ENCODE peak calls at places on chromosomes 16 and 17, in ten cellular contexts. One of them, this sample, is unnamed.

GRCh38 chr16:49352923-49353322 is 20.7 kb upstream of the C16orf78 start:
- DNase-seq in uterus: no peak
- DNase-seq in ovary: no peak
- DNase-seq in SJSA1: no peak
- DNase-seq in naive thymus-derived CD4-positive, alpha-beta T cell: no peak
- DNase-seq in transverse colon: no peak
- DNase-seq in DND-41: no peak
- DNase-seq in stomach: no peak
- DNase-seq in GM23248: peak; percentile 13
- DNase-seq in tibial artery: no peak
- DNase-seq in this sample: no peak

GRCh38 chr17:2436516-2436915 is 35.7 kb upstream of the MNT start:
- DNase-seq in uterus: no peak
- DNase-seq in ovary: no peak
- DNase-seq in SJSA1: no peak
- DNase-seq in naive thymus-derived CD4-positive, alpha-beta T cell: no peak
- DNase-seq in transverse colon: no peak
- DNase-seq in DND-41: no peak
- DNase-seq in stomach: no peak
- DNase-seq in GM23248: no peak
- DNase-seq in tibial artery: no peak
- DNase-seq in this sample: no peak

GRCh38 chr17:20966869-20967268 is 75.9 kb downstream of the USP22 start:
- DNase-seq in uterus: no peak
- DNase-seq in ovary: no peak
- DNase-seq in SJSA1: no peak
- DNase-seq in naive thymus-derived CD4-positive, alpha-beta T cell: no peak
- DNase-seq in transverse colon: no peak
- DNase-seq in DND-41: no peak
- DNase-seq in stomach: no peak
- DNase-seq in GM23248: no peak
- DNase-seq in tibial artery: no peak
- DNase-seq in this sample: peak; percentile 77

GRCh38 chr16:69150146-69150865 is 17.9 kb downstream of the UTP4 start:
- DNase-seq in uterus: peak; percentile 43
- DNase-seq in ovary: no peak
- DNase-seq in SJSA1: peak; percentile 64
- DNase-seq in naive thymus-derived CD4-positive, alpha-beta T cell: peak; percentile 41
- DNase-seq in transverse colon: peak; percentile 60
- DNase-seq in DND-41: peak; percentile 59
- DNase-seq in stomach: peak; percentile 53
- DNase-seq in GM23248: peak; percentile 79
- DNase-seq in tibial artery: peak; percentile 54
- DNase-seq in this sample: no peak

GRCh38 chr17:32741381-32741780 is 135.5 kb downstream of the MYO1D start:
- DNase-seq in uterus: no peak
- DNase-seq in ovary: no peak
- DNase-seq in SJSA1: no peak
- DNase-seq in naive thymus-derived CD4-positive, alpha-beta T cell: no peak
- DNase-seq in transverse colon: no peak
- DNase-seq in DND-41: no peak
- DNase-seq in stomach: no peak
- DNase-seq in GM23248: peak; percentile 72
- DNase-seq in tibial artery: no peak
- DNase-seq in this sample: no peak

GRCh38 chr16:8751481-8752311 is 45.7 kb downstream of the TMEM186 start:
- DNase-seq in uterus: no peak
- DNase-seq in ovary: no peak
- DNase-seq in SJSA1: no peak
- DNase-seq in naive thymus-derived CD4-positive, alpha-beta T cell: no peak
- DNase-seq in transverse colon: no peak
- DNase-seq in DND-41: no peak
- DNase-seq in stomach: no peak
- DNase-seq in GM23248: peak; percentile 80
- DNase-seq in tibial artery: no peak
- DNase-seq in this sample: no peak

GRCh38 chr17:43216762-43217613 is 5.3 kb downstream of the TMEM106A start:
- DNase-seq in uterus: no peak
- DNase-seq in ovary: no peak
- DNase-seq in SJSA1: no peak
- DNase-seq in naive thymus-derived CD4-positive, alpha-beta T cell: no peak
- DNase-seq in transverse colon: no peak
- DNase-seq in DND-41: no peak
- DNase-seq in stomach: no peak
- DNase-seq in GM23248: no peak
- DNase-seq in tibial artery: no peak
- DNase-seq in this sample: peak; percentile 18

GRCh38 chr16:51402785-51403184 is 251.7 kb upstream of the SALL1 start:
- DNase-seq in uterus: no peak
- DNase-seq in ovary: peak; percentile 50
- DNase-seq in SJSA1: no peak
- DNase-seq in naive thymus-derived CD4-positive, alpha-beta T cell: no peak
- DNase-seq in transverse colon: no peak
- DNase-seq in DND-41: no peak
- DNase-seq in stomach: peak; percentile 52
- DNase-seq in GM23248: peak; percentile 51
- DNase-seq in tibial artery: no peak
- DNase-seq in this sample: no peak

GRCh38 chr16:66961065-66961744 is at the start of gene CES3:
- DNase-seq in uterus: no peak
- DNase-seq in ovary: peak; percentile 63
- DNase-seq in SJSA1: peak; percentile 67
- DNase-seq in naive thymus-derived CD4-positive, alpha-beta T cell: no peak
- DNase-seq in transverse colon: peak; percentile 89
- DNase-seq in DND-41: peak; percentile 86
- DNase-seq in stomach: peak; percentile 71
- DNase-seq in GM23248: peak; percentile 83
- DNase-seq in tibial artery: peak; percentile 38
- DNase-seq in this sample: peak; percentile 84

GRCh38 chr17:42675984-42676423 is 790 bp downstream of the PLEKHH3 start:
- DNase-seq in uterus: peak; percentile 69
- DNase-seq in ovary: peak; percentile 77
- DNase-seq in SJSA1: no peak
- DNase-seq in naive thymus-derived CD4-positive, alpha-beta T cell: no peak
- DNase-seq in transverse colon: peak; percentile 77
- DNase-seq in DND-41: peak; percentile 28
- DNase-seq in stomach: peak; percentile 82
- DNase-seq in GM23248: peak; percentile 76
- DNase-seq in tibial artery: peak; percentile 50
- DNase-seq in this sample: peak; percentile 88

GRCh38 chr16:60636117-60636516 is 1400.1 kb downstream of the CDH8 start:
- DNase-seq in uterus: no peak
- DNase-seq in ovary: no peak
- DNase-seq in SJSA1: no peak
- DNase-seq in naive thymus-derived CD4-positive, alpha-beta T cell: no peak
- DNase-seq in transverse colon: no peak
- DNase-seq in DND-41: no peak
- DNase-seq in stomach: no peak
- DNase-seq in GM23248: no peak
- DNase-seq in tibial artery: no peak
- DNase-seq in this sample: no peak

GRCh38 chr16:59591480-59591879 is 857.4 kb upstream of the GOT2 start:
- DNase-seq in uterus: no peak
- DNase-seq in ovary: no peak
- DNase-seq in SJSA1: no peak
- DNase-seq in naive thymus-derived CD4-positive, alpha-beta T cell: no peak
- DNase-seq in transverse colon: no peak
- DNase-seq in DND-41: no peak
- DNase-seq in stomach: no peak
- DNase-seq in GM23248: peak; percentile 39
- DNase-seq in tibial artery: no peak
- DNase-seq in this sample: no peak

GRCh38 chr17:50076591-50077235 is 18.4 kb upstream of the PDK2 start:
- DNase-seq in uterus: no peak
- DNase-seq in ovary: no peak
- DNase-seq in SJSA1: peak; percentile 56
- DNase-seq in naive thymus-derived CD4-positive, alpha-beta T cell: no peak
- DNase-seq in transverse colon: no peak
- DNase-seq in DND-41: no peak
- DNase-seq in stomach: no peak
- DNase-seq in GM23248: no peak
- DNase-seq in tibial artery: no peak
- DNase-seq in this sample: no peak

GRCh38 chr17:40015998-40016691 is 905 bp downstream of the CSF3 start:
- DNase-seq in uterus: no peak
- DNase-seq in ovary: peak; percentile 36
- DNase-seq in SJSA1: no peak
- DNase-seq in naive thymus-derived CD4-positive, alpha-beta T cell: no peak
- DNase-seq in transverse colon: no peak
- DNase-seq in DND-41: no peak
- DNase-seq in stomach: no peak
- DNase-seq in GM23248: no peak
- DNase-seq in tibial artery: no peak
- DNase-seq in this sample: no peak

DNA sequence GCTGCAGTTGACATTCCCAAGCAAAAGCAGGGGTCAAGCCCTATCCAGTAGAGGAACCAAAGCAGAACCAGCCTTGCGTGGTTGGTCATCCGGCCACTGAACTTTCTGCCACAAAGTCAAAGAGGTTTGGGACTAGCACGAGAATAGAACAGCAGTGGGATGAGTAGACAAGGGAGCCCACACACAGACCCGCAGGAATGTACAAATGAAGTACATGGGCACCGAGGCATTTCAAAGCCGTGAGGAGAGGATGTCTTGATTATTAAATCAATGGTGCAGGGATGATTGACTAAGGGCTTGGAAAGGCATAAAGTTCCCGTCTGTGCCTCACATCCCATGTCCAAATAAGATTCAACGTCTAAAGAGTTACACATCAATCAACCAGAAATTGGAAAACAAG is 81.8 kb upstream of the TBC1D3K start:
- DNase-seq in uterus: no peak
- DNase-seq in ovary: no peak
- DNase-seq in SJSA1: no peak
- DNase-seq in naive thymus-derived CD4-positive, alpha-beta T cell: no peak
- DNase-seq in transverse colon: no peak
- DNase-seq in DND-41: no peak
- DNase-seq in stomach: no peak
- DNase-seq in GM23248: no peak
- DNase-seq in tibial artery: no peak
- DNase-seq in this sample: no peak
- H3K27me3 ChIP-seq in uterus: no peaks in the 10 kb centered on the region
- H3K27me3 ChIP-seq in ovary: no peaks in the 10 kb centered on the region
- H3K27me3 ChIP-seq in SJSA1: no peaks in the 10 kb centered on the region
- H3K27me3 ChIP-seq in naive thymus-derived CD4-positive, alpha-beta T cell: no peaks in the 10 kb centered on the region
- H3K27me3 ChIP-seq in transverse colon: peaks cover 17% of the 10 kb centered on the region
- H3K27me3 ChIP-seq in DND-41: peaks cover 8% of the 10 kb centered on the region
- H3K27me3 ChIP-seq in stomach: no peaks in the 10 kb centered on the region
- H3K27me3 ChIP-seq in GM23248: peaks cover 2% of the 10 kb centered on the region
- H3K27me3 ChIP-seq in tibial artery: no peaks in the 10 kb centered on the region
- H3K27me3 ChIP-seq in this sample: peaks cover 14% of the 10 kb centered on the region

DNA sequence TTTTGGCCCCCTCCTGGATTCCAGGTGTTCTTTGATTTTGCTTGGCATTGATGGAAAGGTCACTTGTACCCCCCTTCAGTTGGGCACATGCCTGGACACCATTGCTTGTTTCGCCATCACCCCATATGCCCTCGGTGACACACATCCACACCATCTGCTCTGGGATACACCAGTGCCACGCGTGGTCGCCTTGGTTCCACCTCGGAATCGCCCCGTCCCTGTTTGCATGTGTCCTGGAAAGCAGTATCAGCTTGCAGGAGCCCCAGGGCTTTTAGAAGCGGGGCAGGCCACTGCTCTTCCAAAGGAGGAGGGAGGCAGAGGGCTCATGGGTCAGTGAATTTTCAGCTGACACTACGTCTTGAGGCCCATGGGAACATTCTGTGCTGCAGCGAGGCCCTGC is 607.9 kb downstream of the KCNJ18 start:
- DNase-seq in uterus: no peak
- DNase-seq in ovary: no peak
- DNase-seq in SJSA1: no peak
- DNase-seq in naive thymus-derived CD4-positive, alpha-beta T cell: no peak
- DNase-seq in transverse colon: no peak
- DNase-seq in DND-41: no peak
- DNase-seq in stomach: no peak
- DNase-seq in GM23248: no peak
- DNase-seq in tibial artery: no peak
- DNase-seq in this sample: no peak
- H3K9me3 ChIP-seq in uterus: no peaks in the 10 kb centered on the region
- H3K9me3 ChIP-seq in ovary: peaks cover 3% of the 10 kb centered on the region
- H3K9me3 ChIP-seq in SJSA1: peaks cover 4% of the 10 kb centered on the region
- H3K9me3 ChIP-seq in naive thymus-derived CD4-positive, alpha-beta T cell: no peaks in the 10 kb centered on the region
- H3K9me3 ChIP-seq in transverse colon: no peaks in the 10 kb centered on the region
- H3K9me3 ChIP-seq in DND-41: peaks cover 38% of the 10 kb centered on the region
- H3K9me3 ChIP-seq in stomach: no peaks in the 10 kb centered on the region
- H3K9me3 ChIP-seq in GM23248: no peaks in the 10 kb centered on the region
- H3K9me3 ChIP-seq in tibial artery: no peaks in the 10 kb centered on the region
- H3K9me3 ChIP-seq in this sample: no peaks in the 10 kb centered on the region

GRCh38 chr16:81142864-81143263 is 46.7 kb upstream of the GCSH start:
- DNase-seq in uterus: no peak
- DNase-seq in ovary: no peak
- DNase-seq in SJSA1: no peak
- DNase-seq in naive thymus-derived CD4-positive, alpha-beta T cell: no peak
- DNase-seq in transverse colon: no peak
- DNase-seq in DND-41: no peak
- DNase-seq in stomach: no peak
- DNase-seq in GM23248: no peak
- DNase-seq in tibial artery: no peak
- DNase-seq in this sample: no peak
- H3K4me3 ChIP-seq in uterus: no peak overlapping the region
- H3K4me3 ChIP-seq in ovary: no peak overlapping the region
- H3K4me3 ChIP-seq in SJSA1: no peak overlapping the region
- H3K4me3 ChIP-seq in naive thymus-derived CD4-positive, alpha-beta T cell: no peak overlapping the region
- H3K4me3 ChIP-seq in transverse colon: no peak overlapping the region
- H3K4me3 ChIP-seq in DND-41: no peak overlapping the region
- H3K4me3 ChIP-seq in stomach: no peak overlapping the region
- H3K4me3 ChIP-seq in GM23248: no peak overlapping the region
- H3K4me3 ChIP-seq in tibial artery: no peak overlapping the region
- H3K4me3 ChIP-seq in this sample: no peak overlapping the region

GRCh38 chr16:985237-985636 is 3.7 kb downstream of the SOX8 start:
- DNase-seq in uterus: no peak
- DNase-seq in ovary: no peak
- DNase-seq in SJSA1: no peak
- DNase-seq in naive thymus-derived CD4-positive, alpha-beta T cell: no peak
- DNase-seq in transverse colon: no peak
- DNase-seq in DND-41: no peak
- DNase-seq in stomach: no peak
- DNase-seq in GM23248: no peak
- DNase-seq in tibial artery: no peak
- DNase-seq in this sample: no peak

GRCh38 chr16:987846-988245 is 6.3 kb downstream of the SOX8 start:
- DNase-seq in uterus: no peak
- DNase-seq in ovary: no peak
- DNase-seq in SJSA1: no peak
- DNase-seq in naive thymus-derived CD4-positive, alpha-beta T cell: no peak
- DNase-seq in transverse colon: no peak
- DNase-seq in DND-41: no peak
- DNase-seq in stomach: no peak
- DNase-seq in GM23248: no peak
- DNase-seq in tibial artery: no peak
- DNase-seq in this sample: no peak

GRCh38 chr16:986925-987581 is 5.5 kb downstream of the SOX8 start:
- DNase-seq in uterus: no peak
- DNase-seq in ovary: no peak
- DNase-seq in SJSA1: no peak
- DNase-seq in naive thymus-derived CD4-positive, alpha-beta T cell: no peak
- DNase-seq in transverse colon: no peak
- DNase-seq in DND-41: no peak
- DNase-seq in stomach: no peak
- DNase-seq in GM23248: no peak
- DNase-seq in tibial artery: no peak
- DNase-seq in this sample: no peak

GRCh38 chr16:985646-986400 is 4.3 kb downstream of the SOX8 start:
- DNase-seq in uterus: no peak
- DNase-seq in ovary: no peak
- DNase-seq in SJSA1: no peak
- DNase-seq in naive thymus-derived CD4-positive, alpha-beta T cell: no peak
- DNase-seq in transverse colon: no peak
- DNase-seq in DND-41: no peak
- DNase-seq in stomach: no peak
- DNase-seq in GM23248: no peak
- DNase-seq in tibial artery: no peak
- DNase-seq in this sample: no peak

GRCh38 chr16:986411-986810 is 4.8 kb downstream of the SOX8 start:
- DNase-seq in uterus: no peak
- DNase-seq in ovary: no peak
- DNase-seq in SJSA1: no peak
- DNase-seq in naive thymus-derived CD4-positive, alpha-beta T cell: no peak
- DNase-seq in transverse colon: no peak
- DNase-seq in DND-41: no peak
- DNase-seq in stomach: no peak
- DNase-seq in GM23248: no peak
- DNase-seq in tibial artery: no peak
- DNase-seq in this sample: no peak
- H3K27me3 ChIP-seq in uterus: peaks cover 4% of the 10 kb centered on the region
- H3K27me3 ChIP-seq in ovary: peaks cover 12% of the 10 kb centered on the region
- H3K27me3 ChIP-seq in SJSA1: peaks cover 79% of the 10 kb centered on the region
- H3K27me3 ChIP-seq in naive thymus-derived CD4-positive, alpha-beta T cell: no peaks in the 10 kb centered on the region
- H3K27me3 ChIP-seq in transverse colon: peaks cover 49% of the 10 kb centered on the region
- H3K27me3 ChIP-seq in DND-41: no peaks in the 10 kb centered on the region
- H3K27me3 ChIP-seq in stomach: no peaks in the 10 kb centered on the region
- H3K27me3 ChIP-seq in GM23248: peaks cover 4% of the 10 kb centered on the region
- H3K27me3 ChIP-seq in tibial artery: no peaks in the 10 kb centered on the region
- H3K27me3 ChIP-seq in this sample: peaks cover 14% of the 10 kb centered on the region